ENCODE peak calls at places on chromosomes 11 and 22, in seven cellular contexts. One of them, this sample, is unnamed.

GRCh38 chr11:102833731-102834130 is 9.7 kb downstream of the MMP3 start:
- DNase-seq in endothelial cell: no peak
- DNase-seq in GM13977: no peak
- DNase-seq in Calu3: no peak
- DNase-seq in AG04449: no peak
- DNase-seq in adrenal gland: no peak
- DNase-seq in heart right ventricle: no peak
- DNase-seq in this sample: no peak

GRCh38 chr22:45210577-45211431 is 29.9 kb downstream of the KIAA0930 start:
- DNase-seq in endothelial cell: no peak
- DNase-seq in GM13977: no peak
- DNase-seq in Calu3: no peak
- DNase-seq in AG04449: peak
- DNase-seq in adrenal gland: no peak
- DNase-seq in heart right ventricle: peak
- DNase-seq in this sample: peak

GRCh38 chr11:353315-353857 is 15.9 kb upstream of the B4GALNT4 start:
- DNase-seq in endothelial cell: no peak
- DNase-seq in GM13977: no peak
- DNase-seq in Calu3: peak
- DNase-seq in AG04449: peak
- DNase-seq in adrenal gland: peak
- DNase-seq in heart right ventricle: peak
- DNase-seq in this sample: peak

GRCh38 chr11:41497974-41498373 is 38.5 kb upstream of the LRRC4C start:
- DNase-seq in endothelial cell: peak
- DNase-seq in GM13977: no peak
- DNase-seq in Calu3: no peak
- DNase-seq in AG04449: no peak
- DNase-seq in adrenal gland: no peak
- DNase-seq in heart right ventricle: no peak
- DNase-seq in this sample: no peak

GRCh38 chr11:75668508-75669297 is at the start of gene MAP6:
- DNase-seq in endothelial cell: peak
- DNase-seq in GM13977: peak
- DNase-seq in Calu3: peak
- DNase-seq in AG04449: no peak
- DNase-seq in adrenal gland: peak
- DNase-seq in heart right ventricle: peak
- DNase-seq in this sample: no peak

GRCh38 chr22:38870312-38870741 is 1.7 kb downstream of the CBX6 start:
- DNase-seq in endothelial cell: peak
- DNase-seq in GM13977: peak
- DNase-seq in Calu3: peak
- DNase-seq in AG04449: no peak
- DNase-seq in adrenal gland: peak
- DNase-seq in heart right ventricle: peak
- DNase-seq in this sample: no peak

GRCh38 chr11:64085915-64086262 is 50.2 kb downstream of the FLRT1 start:
- DNase-seq in endothelial cell: no peak
- DNase-seq in GM13977: no peak
- DNase-seq in Calu3: no peak
- DNase-seq in AG04449: no peak
- DNase-seq in adrenal gland: no peak
- DNase-seq in heart right ventricle: no peak
- DNase-seq in this sample: no peak

GRCh38 chr11:77647906-77648305 is 10.3 kb upstream of the CLNS1A start:
- DNase-seq in endothelial cell: no peak
- DNase-seq in GM13977: no peak
- DNase-seq in Calu3: no peak
- DNase-seq in AG04449: no peak
- DNase-seq in adrenal gland: no peak
- DNase-seq in heart right ventricle: no peak
- DNase-seq in this sample: no peak

GRCh38 chr11:17498058-17498457 is 21.4 kb upstream of the ABCC8 start:
- DNase-seq in endothelial cell: no peak
- DNase-seq in GM13977: no peak
- DNase-seq in Calu3: no peak
- DNase-seq in AG04449: no peak
- DNase-seq in adrenal gland: no peak
- DNase-seq in heart right ventricle: no peak
- DNase-seq in this sample: no peak

GRCh38 chr11:17496406-17496805 is 19.8 kb upstream of the ABCC8 start:
- DNase-seq in endothelial cell: no peak
- DNase-seq in GM13977: no peak
- DNase-seq in Calu3: no peak
- DNase-seq in AG04449: no peak
- DNase-seq in adrenal gland: no peak
- DNase-seq in heart right ventricle: no peak
- DNase-seq in this sample: no peak

GRCh38 chr11:17502630-17503029 is 26.0 kb upstream of the ABCC8 start:
- DNase-seq in endothelial cell: no peak
- DNase-seq in GM13977: no peak
- DNase-seq in Calu3: no peak
- DNase-seq in AG04449: no peak
- DNase-seq in adrenal gland: no peak
- DNase-seq in heart right ventricle: no peak
- DNase-seq in this sample: no peak

GRCh38 chr11:17500673-17501072 is 24.0 kb upstream of the ABCC8 start:
- DNase-seq in endothelial cell: no peak
- DNase-seq in GM13977: no peak
- DNase-seq in Calu3: no peak
- DNase-seq in AG04449: no peak
- DNase-seq in adrenal gland: no peak
- DNase-seq in heart right ventricle: no peak
- DNase-seq in this sample: no peak

DNA sequence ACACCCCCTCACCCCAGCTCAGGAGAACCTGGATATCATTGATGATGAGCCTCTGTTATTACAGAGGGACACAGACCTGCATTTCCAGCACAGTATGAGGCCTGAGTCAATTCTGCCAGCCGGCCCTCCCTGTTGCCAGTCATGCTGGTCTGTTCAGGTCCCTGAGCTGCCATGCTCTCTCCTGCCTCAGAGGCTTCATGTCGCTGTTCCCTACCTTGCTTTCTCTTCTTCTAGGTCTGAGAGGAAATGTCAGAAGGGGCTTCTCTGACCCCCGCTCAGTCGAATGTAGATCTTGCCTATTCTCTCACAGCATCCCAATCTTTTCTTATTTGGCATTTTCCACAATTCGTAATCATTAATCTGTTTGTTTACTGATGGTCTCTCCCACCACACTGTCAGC is 21.8 kb upstream of the ABCC8 start:
- DNase-seq in endothelial cell: no peak
- DNase-seq in GM13977: no peak
- DNase-seq in Calu3: no peak
- DNase-seq in AG04449: no peak
- DNase-seq in adrenal gland: no peak
- DNase-seq in heart right ventricle: no peak
- DNase-seq in this sample: no peak
- TF ChIP-seq CTCF in endothelial cell: no peak
- TF ChIP-seq CTCF in GM13977: peak
- TF ChIP-seq CTCF in Calu3: no peak
- TF ChIP-seq CTCF in AG04449: peak
- TF ChIP-seq CTCF in adrenal gland: no peak
- TF ChIP-seq CTCF in heart right ventricle: no peak
- TF ChIP-seq CTCF in this sample: peak

DNA sequence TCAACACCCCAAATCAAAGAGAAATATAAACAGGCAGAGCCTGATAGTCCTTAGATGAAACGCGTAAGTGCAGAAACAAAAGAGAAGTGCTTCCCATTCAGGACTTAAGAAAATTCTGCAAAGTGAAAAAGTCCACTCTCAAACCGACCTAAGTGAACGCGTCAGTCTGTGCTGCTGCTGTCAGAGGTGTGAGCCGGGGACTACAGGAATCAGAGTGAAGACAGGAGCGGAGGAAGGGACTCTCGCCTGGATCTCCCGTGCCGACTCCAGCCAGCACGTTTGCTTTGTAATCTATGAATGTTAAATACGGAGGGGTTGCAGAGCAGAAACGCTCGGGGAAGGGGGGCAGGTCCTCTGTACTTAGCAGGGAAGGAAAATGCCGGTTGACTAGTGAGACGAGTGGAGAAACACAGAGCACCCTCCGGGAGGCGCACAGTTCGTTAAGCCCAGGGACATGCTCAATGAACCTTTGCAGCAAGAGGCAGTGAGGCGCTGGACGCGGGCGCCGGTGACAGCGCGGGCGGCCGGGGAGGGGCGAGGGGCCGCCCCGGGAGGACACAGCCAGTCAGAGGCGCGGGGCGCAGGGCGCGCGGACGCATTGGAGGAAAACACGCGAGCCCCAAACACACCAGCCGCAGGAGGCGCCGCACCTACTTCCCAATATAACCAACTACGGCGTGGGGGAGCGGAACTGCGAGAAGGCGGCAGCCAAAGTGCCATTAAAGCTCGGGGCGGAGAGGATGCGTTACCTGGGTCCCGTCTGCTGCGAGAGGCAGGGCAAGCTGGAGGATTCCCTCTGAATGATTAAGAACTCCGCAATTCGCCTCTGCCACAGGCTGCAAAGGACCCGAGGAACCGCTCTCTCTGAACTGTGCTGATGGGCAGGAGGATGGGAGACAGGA is at the start of gene CNTN5:
- DNase-seq in endothelial cell: peak
- DNase-seq in GM13977: peak
- DNase-seq in Calu3: peak
- DNase-seq in AG04449: no peak
- DNase-seq in adrenal gland: peak
- DNase-seq in heart right ventricle: peak
- DNase-seq in this sample: no peak
- TF ChIP-seq CTCF in endothelial cell: no peak
- TF ChIP-seq CTCF in GM13977: no peak
- TF ChIP-seq CTCF in Calu3: no peak
- TF ChIP-seq CTCF in AG04449: no peak
- TF ChIP-seq CTCF in adrenal gland: no peak
- TF ChIP-seq CTCF in heart right ventricle: no peak
- TF ChIP-seq CTCF in this sample: no peak

GRCh38 chr22:35037089-35037488 is 28.9 kb upstream of the ISX start:
- DNase-seq in endothelial cell: peak
- DNase-seq in GM13977: peak
- DNase-seq in Calu3: no peak
- DNase-seq in AG04449: no peak
- DNase-seq in adrenal gland: no peak
- DNase-seq in heart right ventricle: no peak
- DNase-seq in this sample: no peak
- TF ChIP-seq CTCF in endothelial cell: no peak
- TF ChIP-seq CTCF in GM13977: peak
- TF ChIP-seq CTCF in Calu3: no peak
- TF ChIP-seq CTCF in AG04449: no peak
- TF ChIP-seq CTCF in adrenal gland: no peak
- TF ChIP-seq CTCF in heart right ventricle: no peak
- TF ChIP-seq CTCF in this sample: no peak

GRCh38 chr11:7656704-7657103 is 16.6 kb downstream of the CYB5R2 start:
- DNase-seq in endothelial cell: no peak
- DNase-seq in GM13977: no peak
- DNase-seq in Calu3: no peak
- DNase-seq in AG04449: no peak
- DNase-seq in adrenal gland: no peak
- DNase-seq in heart right ventricle: no peak
- DNase-seq in this sample: no peak
- TF ChIP-seq CTCF in endothelial cell: no peak
- TF ChIP-seq CTCF in GM13977: no peak
- TF ChIP-seq CTCF in Calu3: no peak
- TF ChIP-seq CTCF in AG04449: no peak
- TF ChIP-seq CTCF in adrenal gland: no peak
- TF ChIP-seq CTCF in heart right ventricle: no peak
- TF ChIP-seq CTCF in this sample: no peak

DNA sequence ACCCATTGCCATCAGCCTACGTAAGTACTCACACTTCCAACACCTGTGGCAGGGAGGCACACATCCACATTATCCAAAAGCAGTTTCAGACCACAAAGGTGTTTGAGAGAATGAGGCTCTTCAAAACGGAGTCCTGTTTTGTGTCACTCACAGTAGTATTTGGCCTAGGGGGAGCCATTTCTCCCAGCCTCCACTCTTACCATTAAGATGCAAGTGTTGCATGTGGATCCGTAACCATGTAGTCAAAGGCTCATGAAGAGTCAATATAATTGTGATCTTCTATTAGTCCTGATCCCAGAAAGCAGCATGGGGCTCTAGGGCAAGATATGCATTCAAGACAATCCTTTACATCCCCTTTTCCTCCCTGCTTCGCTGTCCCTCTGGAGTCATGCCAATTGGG is 41.5 kb downstream of the IL10RA start:
- DNase-seq in endothelial cell: no peak
- DNase-seq in GM13977: no peak
- DNase-seq in Calu3: no peak
- DNase-seq in AG04449: no peak
- DNase-seq in adrenal gland: no peak
- DNase-seq in heart right ventricle: no peak
- DNase-seq in this sample: no peak
- TF ChIP-seq CTCF in endothelial cell: no peak
- TF ChIP-seq CTCF in GM13977: no peak
- TF ChIP-seq CTCF in Calu3: no peak
- TF ChIP-seq CTCF in AG04449: no peak
- TF ChIP-seq CTCF in adrenal gland: no peak
- TF ChIP-seq CTCF in heart right ventricle: no peak
- TF ChIP-seq CTCF in this sample: no peak

GRCh38 chr11:10693509-10694071 is at the start of gene IRAG1:
- DNase-seq in endothelial cell: no peak
- DNase-seq in GM13977: no peak
- DNase-seq in Calu3: no peak
- DNase-seq in AG04449: peak
- DNase-seq in adrenal gland: peak
- DNase-seq in heart right ventricle: peak
- DNase-seq in this sample: no peak

GRCh38 chr11:10683429-10683828 is 10.1 kb downstream of the IRAG1 start:
- DNase-seq in endothelial cell: no peak
- DNase-seq in GM13977: no peak
- DNase-seq in Calu3: no peak
- DNase-seq in AG04449: no peak
- DNase-seq in adrenal gland: no peak
- DNase-seq in heart right ventricle: no peak
- DNase-seq in this sample: no peak

GRCh38 chr11:10692716-10693115 is 839 bp downstream of the IRAG1 start:
- DNase-seq in endothelial cell: no peak
- DNase-seq in GM13977: no peak
- DNase-seq in Calu3: no peak
- DNase-seq in AG04449: no peak
- DNase-seq in adrenal gland: no peak
- DNase-seq in heart right ventricle: no peak
- DNase-seq in this sample: no peak

GRCh38 chr11:10688401-10688800 is 5.2 kb downstream of the IRAG1 start:
- DNase-seq in endothelial cell: no peak
- DNase-seq in GM13977: no peak
- DNase-seq in Calu3: peak
- DNase-seq in AG04449: no peak
- DNase-seq in adrenal gland: no peak
- DNase-seq in heart right ventricle: no peak
- DNase-seq in this sample: no peak
- TF ChIP-seq CTCF in endothelial cell: peak
- TF ChIP-seq CTCF in GM13977: no peak
- TF ChIP-seq CTCF in Calu3: no peak
- TF ChIP-seq CTCF in AG04449: no peak
- TF ChIP-seq CTCF in adrenal gland: no peak
- TF ChIP-seq CTCF in heart right ventricle: no peak
- TF ChIP-seq CTCF in this sample: peak

This sample was measured in AG09309.